ENCODE peak calls at places on chromosomes 1 and 21, in nine cellular contexts. W is mesothelial cell of epicardium, G is dorsolateral prefrontal cortex, B is Calu3, S is choroid plexus epithelial cell, P is heart right ventricle, M is DND-41, N is GM13977, K is breast epithelium. Z is an unnamed sample.

GRCh38 chr1:8649027-8649426 is 168.4 kb downstream of the RERE start:
- DNase-seq in W (no peak), G (no peak), B (no peak), S (no peak), P (no peak), M (no peak), N (peak), K (no peak), Z (no peak)

GRCh38 chr1:107326823-107327445 is 186.1 kb downstream of the NTNG1 start:
- DNase-seq in W (no peak), G (no peak), B (no peak), S (no peak), P (no peak), M (no peak), N (no peak), K (no peak), Z (no peak)

GRCh38 chr1:119674835-119675289 is 26.8 kb upstream of the ZNF697 start:
- DNase-seq in W (no peak), G (peak), B (peak), S (peak), P (no peak), M (no peak), N (peak), K (no peak), Z (no peak)

GRCh38 chr1:53957231-53957818 is 11.2 kb downstream of the LRRC42 start:
- DNase-seq in W (no peak), G (no peak), B (no peak), S (peak), P (no peak), M (no peak), N (no peak), K (no peak), Z (peak)

GRCh38 chr1:12539705-12540579 is 78.1 kb downstream of the DHRS3 start:
- DNase-seq in W (peak), G (no peak), B (peak), S (peak), P (peak), M (no peak), N (no peak), K (no peak), Z (peak)

GRCh38 chr1:43156026-43156425 is 16.1 kb downstream of the EBNA1BP2 start:
- DNase-seq in W (no peak), G (no peak), B (no peak), S (no peak), P (no peak), M (no peak), N (no peak), K (no peak), Z (no peak)

GRCh38 chr1:19232526-19232851 is 18.8 kb downstream of the EMC1 start:
- DNase-seq in W (no peak), G (no peak), B (no peak), S (peak), P (peak), M (no peak), N (no peak), K (no peak), Z (peak)

GRCh38 chr1:245894843-245895242 is 612.2 kb downstream of the SMYD3 start:
- DNase-seq in W (no peak), G (peak), B (no peak), S (no peak), P (no peak), M (peak), N (no peak), K (no peak), Z (no peak)

GRCh38 chr1:101314244-101314643 is 77.4 kb downstream of the S1PR1 start:
- DNase-seq in W (no peak), G (no peak), B (no peak), S (peak), P (no peak), M (no peak), N (peak), K (no peak), Z (peak)

GRCh38 chr1:228081578-228082259 is 789 bp upstream of the ARF1 start:
- DNase-seq in W (no peak), G (peak), B (no peak), S (peak), P (no peak), M (peak), N (peak), K (no peak), Z (peak)

GRCh38 chr1:148307583-148308185 is 155.6 kb upstream of the NBPF11 start:
- DNase-seq in W (no peak), G (no peak), B (no peak), S (no peak), P (no peak), M (no peak), N (no peak), K (no peak), Z (no peak)

GRCh38 chr1:4061521-4062031 is 161.5 kb upstream of the C1orf174 start:
- DNase-seq in W (no peak), G (no peak), B (no peak), S (no peak), P (no peak), M (no peak), N (no peak), K (no peak), Z (no peak)

GRCh38 chr1:201298381-201299367 is 15.4 kb downstream of the PKP1 start:
- DNase-seq in W (no peak), G (no peak), B (peak), S (no peak), P (no peak), M (no peak), N (no peak), K (no peak), Z (peak)

GRCh38 chr1:160219062-160219929 is 14.1 kb downstream of the PEA15 start:
- DNase-seq in W (no peak), G (peak), B (peak), S (peak), P (peak), M (no peak), N (no peak), K (peak), Z (peak)

GRCh38 chr1:146022403-146023127 is 1.0 kb upstream of the HJV start:
- DNase-seq in W (no peak), G (no peak), B (no peak), S (no peak), P (no peak), M (no peak), N (no peak), K (no peak), Z (no peak)

GRCh38 chr1:47782414-47783165 is 214.6 kb downstream of the TRABD2B start:
- DNase-seq in W (no peak), G (no peak), B (no peak), S (peak), P (peak), M (no peak), N (no peak), K (no peak), Z (no peak)

GRCh38 chr1:205798577-205798976 is 14.4 kb downstream of the SLC41A1 start:
- DNase-seq in W (no peak), G (no peak), B (no peak), S (no peak), P (no peak), M (no peak), N (no peak), K (no peak), Z (no peak)

DNA sequence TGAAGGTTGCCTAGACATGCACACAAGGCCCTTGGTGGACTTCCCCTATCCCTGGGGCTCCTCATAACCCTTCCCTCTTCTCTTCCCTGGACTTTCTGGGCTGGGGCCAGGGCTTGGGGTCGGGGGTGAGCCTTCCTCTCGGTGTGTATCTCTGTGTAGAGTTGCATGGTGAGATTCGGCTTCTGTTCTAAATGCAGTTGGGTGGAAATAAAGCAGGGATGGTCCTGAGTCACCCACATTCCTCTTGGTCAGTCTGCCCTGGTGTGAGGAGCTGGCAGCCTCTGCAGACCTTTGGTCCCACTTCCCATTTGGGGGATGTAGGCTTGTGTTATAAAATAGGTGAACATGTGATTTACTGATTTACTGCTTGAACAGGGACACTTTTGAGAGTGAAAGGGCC is 38.0 kb downstream of the ADARB1 start:
- DNase-seq in W (no peak), G (no peak), B (no peak), S (no peak), P (no peak), M (no peak), N (no peak), K (no peak), Z (no peak)
- TF ChIP-seq CTCF in W (no peak), G (no peak), B (no peak), S (no peak), P (no peak), M (no peak), N (no peak), K (no peak), Z (no peak)

DNA sequence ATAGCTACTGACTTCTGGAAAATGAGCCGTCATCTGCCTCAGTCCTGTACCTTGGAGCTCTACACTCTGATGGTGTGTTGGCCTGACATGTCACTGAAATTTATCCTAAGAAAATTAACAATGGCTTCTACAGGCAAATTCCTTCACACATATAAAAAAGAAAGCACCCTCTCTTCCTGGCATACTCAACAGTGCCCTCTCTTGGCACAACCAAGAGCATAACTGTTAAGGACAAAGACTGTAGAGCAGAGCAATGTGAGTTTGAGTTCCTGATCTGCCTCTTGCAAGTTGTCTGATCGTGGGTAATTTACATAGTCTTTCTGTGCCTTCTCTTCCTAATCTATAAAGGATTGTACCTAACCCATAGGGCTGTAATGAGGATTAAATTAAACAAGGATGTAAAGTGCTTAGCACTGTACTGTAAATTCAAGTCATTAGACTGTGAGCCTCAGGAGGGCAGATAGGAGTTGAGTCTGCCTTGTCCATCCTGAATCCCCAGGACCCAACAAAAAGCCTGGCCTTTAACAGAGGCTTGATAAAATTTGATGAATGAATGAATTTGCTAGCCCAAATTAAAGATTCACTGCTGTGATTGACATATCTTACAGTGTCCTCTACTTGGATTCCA is 83.5 kb downstream of the SYF2 start:
- DNase-seq in W (no peak), G (no peak), B (no peak), S (peak), P (no peak), M (peak), N (peak), K (no peak), Z (no peak)
- TF ChIP-seq CTCF in W (no peak), G (peak), B (peak), S (peak), P (peak), M (peak), N (peak), K (no peak), Z (no peak)

DNA sequence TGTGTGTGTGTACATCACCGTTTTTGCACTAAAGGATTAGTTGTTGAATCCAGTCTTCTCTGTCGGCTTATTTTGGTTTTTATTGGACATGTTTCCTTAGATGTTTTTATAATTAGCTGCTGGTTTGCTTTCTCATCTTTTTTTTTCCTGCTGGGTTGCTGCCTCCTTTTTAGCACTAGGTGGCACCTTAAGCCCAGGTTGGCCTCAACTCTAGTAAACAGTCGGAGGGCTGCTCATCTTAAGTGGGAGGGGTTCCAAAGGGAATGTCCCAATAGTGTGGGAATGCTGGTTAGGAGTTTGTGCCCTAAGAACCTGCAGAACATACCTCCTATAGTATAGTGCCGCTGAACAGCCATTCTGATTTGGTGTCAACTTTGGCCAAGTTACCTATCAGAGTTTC is 570.1 kb upstream of the CXADR start:
- DNase-seq in W (no peak), G (no peak), B (peak), S (peak), P (no peak), M (no peak), N (no peak), K (no peak), Z (peak)
- TF ChIP-seq CTCF in W (no peak), G (no peak), B (peak), S (peak), P (peak), M (peak), N (no peak), K (no peak), Z (peak)

GRCh38 chr1:221768444-221769066 is 26.7 kb upstream of the DUSP10 start:
- DNase-seq in W (no peak), G (no peak), B (no peak), S (no peak), P (no peak), M (no peak), N (no peak), K (no peak), Z (no peak)
- TF ChIP-seq CTCF in W (no peak), G (no peak), B (no peak), S (no peak), P (no peak), M (no peak), N (no peak), K (no peak), Z (no peak)

DNA sequence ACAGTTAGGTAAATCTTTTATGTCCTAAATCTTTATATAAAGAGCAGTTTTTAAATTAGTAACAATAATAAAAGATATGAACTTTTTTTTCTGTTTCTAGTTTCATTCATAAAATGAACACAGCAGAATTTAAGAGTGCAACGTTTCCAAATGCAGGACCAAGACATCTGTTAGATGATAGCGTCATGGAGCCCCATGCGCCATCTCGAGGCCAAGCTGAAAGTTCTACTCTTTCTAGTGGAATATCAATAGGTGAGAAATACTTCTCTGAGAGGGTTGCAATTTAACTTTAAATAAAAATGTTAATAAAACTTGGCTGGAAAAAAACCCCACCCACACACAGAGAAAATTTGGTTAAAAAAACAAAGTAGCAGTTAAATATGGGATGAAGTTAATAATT is 15.0 kb upstream of the ANGPTL1 start:
- DNase-seq in W (no peak), G (no peak), B (no peak), S (no peak), P (no peak), M (no peak), N (no peak), K (no peak), Z (no peak)
- TF ChIP-seq CTCF in W (no peak), G (no peak), B (no peak), S (peak), P (no peak), M (no peak), N (no peak), K (no peak), Z (no peak)

DNA sequence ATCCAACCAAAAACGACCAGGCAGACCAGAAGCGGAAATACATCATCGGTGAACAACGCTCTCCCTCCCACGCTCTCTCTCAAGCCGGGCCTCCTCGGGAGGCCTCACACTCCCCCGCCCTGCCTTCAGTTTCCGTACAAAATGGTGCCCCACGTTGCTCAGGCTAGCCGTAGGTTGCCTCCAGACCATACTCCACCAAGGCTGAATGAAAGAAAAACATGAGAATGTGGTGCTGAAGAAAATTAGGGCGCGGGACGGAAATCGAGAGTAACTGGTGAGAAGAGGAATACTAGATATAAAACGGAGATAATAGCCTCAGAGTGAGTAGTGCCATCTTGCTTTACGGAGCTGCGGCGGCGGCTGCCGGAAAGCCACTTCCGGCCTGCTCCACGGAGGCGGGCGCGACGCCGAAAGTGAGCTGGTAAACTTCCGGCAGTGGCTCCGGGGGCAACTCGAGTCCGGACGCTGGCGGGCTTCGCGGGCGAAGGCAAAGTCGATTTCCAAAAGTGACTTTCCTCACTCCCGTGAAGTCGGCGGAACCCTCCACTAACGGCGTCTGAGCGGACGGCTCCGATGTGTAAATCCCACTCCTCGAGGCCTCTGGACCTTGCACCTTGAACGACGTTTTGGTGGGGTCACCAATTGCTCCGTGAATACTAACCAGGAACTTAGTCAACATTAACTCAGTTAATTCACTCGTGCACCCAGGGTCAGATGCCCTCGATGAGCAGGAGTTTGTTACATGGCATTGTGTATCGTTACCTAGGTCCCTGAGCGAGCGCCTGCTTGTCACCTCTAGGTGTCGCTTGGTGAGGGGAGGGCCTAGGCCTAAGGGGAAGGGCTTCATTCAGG is at the start of gene SH3BP5L:
- DNase-seq in W (peak), G (peak), B (peak), S (peak), P (peak), M (peak), N (peak), K (peak), Z (peak)
- TF ChIP-seq CTCF in W (no peak), G (peak), B (peak), S (peak), P (peak), M (peak), N (peak), K (peak), Z (peak)

GRCh38 chr1:93779540-93780121 is 98.0 kb upstream of the BCAR3 start:
- DNase-seq in W (no peak), G (no peak), B (peak), S (peak), P (no peak), M (no peak), N (no peak), K (peak), Z (no peak)
- TF ChIP-seq CTCF in W (no peak), G (no peak), B (no peak), S (no peak), P (no peak), M (no peak), N (no peak), K (no peak), Z (no peak)

GRCh38 chr1:33482412-33482811 is 10.0 kb downstream of the ZSCAN20 start:
- DNase-seq in W (no peak), G (no peak), B (no peak), S (no peak), P (no peak), M (no peak), N (no peak), K (no peak), Z (no peak)
- TF ChIP-seq CTCF in W (no peak), G (no peak), B (no peak), S (no peak), P (no peak), M (no peak), N (no peak), K (no peak), Z (no peak)

DNA sequence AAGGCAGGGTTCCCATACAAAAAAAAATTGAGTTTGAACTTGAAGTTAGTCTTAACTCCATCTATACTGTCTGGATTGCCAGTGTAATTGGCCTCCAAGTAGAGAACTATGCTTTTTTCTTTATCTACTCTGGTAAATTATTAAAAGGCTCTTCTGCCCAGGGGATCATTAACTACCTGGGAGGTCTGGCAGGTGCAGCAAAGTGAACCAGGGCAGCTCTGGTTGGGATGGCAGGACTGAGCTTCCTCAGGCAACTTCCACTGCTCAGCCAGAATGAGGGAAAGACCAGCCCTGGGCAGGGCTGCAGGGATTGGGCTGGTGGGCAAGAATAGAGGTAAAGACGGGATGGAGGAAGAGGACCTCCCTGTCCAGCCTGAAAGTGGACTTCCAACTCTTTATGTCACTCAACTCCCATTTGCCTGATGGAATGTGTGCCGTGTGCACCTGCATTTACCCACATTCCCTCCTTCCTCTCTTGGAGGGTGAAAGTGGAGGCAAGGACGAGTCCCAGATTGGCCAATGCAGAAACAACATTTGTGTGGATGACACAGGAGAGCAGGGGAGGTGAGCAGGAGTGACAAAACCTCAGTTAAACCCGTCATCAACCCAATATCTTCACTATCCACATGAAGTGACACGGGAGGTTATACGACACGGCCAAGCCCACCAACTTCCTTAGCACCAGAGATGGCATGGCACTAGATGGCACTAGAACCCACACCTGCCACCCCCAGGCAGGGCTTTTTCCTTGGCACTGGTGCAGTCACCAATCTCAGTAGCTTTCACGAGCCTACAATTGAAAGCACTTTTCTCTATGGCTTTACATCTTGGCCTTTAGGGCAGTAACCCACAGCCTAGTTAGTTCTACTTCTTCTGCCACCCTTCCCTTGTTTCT is 25.2 kb downstream of the CCN1 start:
- DNase-seq in W (no peak), G (no peak), B (peak), S (no peak), P (no peak), M (no peak), N (no peak), K (no peak), Z (peak)
- TF ChIP-seq CTCF in W (no peak), G (no peak), B (no peak), S (peak), P (no peak), M (peak), N (no peak), K (no peak), Z (no peak)

GRCh38 chr1:63559357-63559756 is 33.9 kb upstream of the PGM1 start:
- DNase-seq in W (no peak), G (no peak), B (no peak), S (no peak), P (no peak), M (no peak), N (no peak), K (no peak), Z (no peak)
- TF ChIP-seq CTCF in W (no peak), G (no peak), B (no peak), S (no peak), P (no peak), M (no peak), N (no peak), K (no peak), Z (no peak)